ENCODE peak calls at places on chromosomes 13 and 19, in six cellular contexts. One of them, this sample, is unnamed.

GRCh38 chr19:18171605-18172327 is 1.8 kb upstream of the IFI30 start:
- DNase-seq in left cardiac atrium: no peak
- DNase-seq in activated CD4-positive, alpha-beta memory T cell treated with anti-CD3 and anti-CD28 coated beads for 36 hours: no peak
- DNase-seq in AG09319: no peak
- DNase-seq in nucleus accumbens: no peak
- DNase-seq in pancreas: no peak
- DNase-seq in this sample: no peak

GRCh38 chr19:32653626-32653968 is 21.4 kb downstream of the ANKRD27 start:
- DNase-seq in left cardiac atrium: no peak
- DNase-seq in activated CD4-positive, alpha-beta memory T cell treated with anti-CD3 and anti-CD28 coated beads for 36 hours: no peak
- DNase-seq in AG09319: no peak
- DNase-seq in nucleus accumbens: no peak
- DNase-seq in pancreas: no peak
- DNase-seq in this sample: no peak

GRCh38 chr19:4295972-4296771 is 6.0 kb downstream of the TMIGD2 start:
- DNase-seq in left cardiac atrium: no peak
- DNase-seq in activated CD4-positive, alpha-beta memory T cell treated with anti-CD3 and anti-CD28 coated beads for 36 hours: no peak
- DNase-seq in AG09319: no peak
- DNase-seq in nucleus accumbens: peak
- DNase-seq in pancreas: no peak
- DNase-seq in this sample: no peak

GRCh38 chr13:113592571-113592970 is 8.0 kb downstream of the TFDP1 start:
- DNase-seq in left cardiac atrium: no peak
- DNase-seq in activated CD4-positive, alpha-beta memory T cell treated with anti-CD3 and anti-CD28 coated beads for 36 hours: no peak
- DNase-seq in AG09319: no peak
- DNase-seq in nucleus accumbens: no peak
- DNase-seq in pancreas: no peak
- DNase-seq in this sample: no peak

GRCh38 chr19:50199254-50199545 is 4.2 kb upstream of the MYH14 start:
- DNase-seq in left cardiac atrium: no peak
- DNase-seq in activated CD4-positive, alpha-beta memory T cell treated with anti-CD3 and anti-CD28 coated beads for 36 hours: no peak
- DNase-seq in AG09319: no peak
- DNase-seq in nucleus accumbens: no peak
- DNase-seq in pancreas: no peak
- DNase-seq in this sample: no peak

GRCh38 chr19:5891938-5892771 is 11.4 kb downstream of the NDUFA11 start:
- DNase-seq in left cardiac atrium: peak
- DNase-seq in activated CD4-positive, alpha-beta memory T cell treated with anti-CD3 and anti-CD28 coated beads for 36 hours: peak
- DNase-seq in AG09319: no peak
- DNase-seq in nucleus accumbens: no peak
- DNase-seq in pancreas: peak
- DNase-seq in this sample: no peak

GRCh38 chr13:48121733-48122132 is 26.8 kb upstream of the MED4 start:
- DNase-seq in left cardiac atrium: no peak
- DNase-seq in activated CD4-positive, alpha-beta memory T cell treated with anti-CD3 and anti-CD28 coated beads for 36 hours: no peak
- DNase-seq in AG09319: no peak
- DNase-seq in nucleus accumbens: no peak
- DNase-seq in pancreas: no peak
- DNase-seq in this sample: no peak

GRCh38 chr13:71866173-71867091 is 572 bp downstream of the DACH1 start:
- DNase-seq in left cardiac atrium: peak
- DNase-seq in activated CD4-positive, alpha-beta memory T cell treated with anti-CD3 and anti-CD28 coated beads for 36 hours: peak
- DNase-seq in AG09319: no peak
- DNase-seq in nucleus accumbens: no peak
- DNase-seq in pancreas: peak
- DNase-seq in this sample: no peak

GRCh38 chr13:44271915-44272341 is 101.7 kb upstream of the SERP2 start:
- DNase-seq in left cardiac atrium: no peak
- DNase-seq in activated CD4-positive, alpha-beta memory T cell treated with anti-CD3 and anti-CD28 coated beads for 36 hours: no peak
- DNase-seq in AG09319: no peak
- DNase-seq in nucleus accumbens: peak
- DNase-seq in pancreas: no peak
- DNase-seq in this sample: no peak

GRCh38 chr13:20942938-20943518 is 40.5 kb upstream of the XPO4 start:
- DNase-seq in left cardiac atrium: no peak
- DNase-seq in activated CD4-positive, alpha-beta memory T cell treated with anti-CD3 and anti-CD28 coated beads for 36 hours: no peak
- DNase-seq in AG09319: no peak
- DNase-seq in nucleus accumbens: no peak
- DNase-seq in pancreas: no peak
- DNase-seq in this sample: no peak

GRCh38 chr13:76715043-76715442 is 171.2 kb downstream of the KCTD12 start:
- DNase-seq in left cardiac atrium: no peak
- DNase-seq in activated CD4-positive, alpha-beta memory T cell treated with anti-CD3 and anti-CD28 coated beads for 36 hours: no peak
- DNase-seq in AG09319: no peak
- DNase-seq in nucleus accumbens: no peak
- DNase-seq in pancreas: no peak
- DNase-seq in this sample: no peak

GRCh38 chr13:27034678-27035111 is 136.9 kb downstream of the USP12 start:
- DNase-seq in left cardiac atrium: no peak
- DNase-seq in activated CD4-positive, alpha-beta memory T cell treated with anti-CD3 and anti-CD28 coated beads for 36 hours: no peak
- DNase-seq in AG09319: no peak
- DNase-seq in nucleus accumbens: no peak
- DNase-seq in pancreas: no peak
- DNase-seq in this sample: no peak

GRCh38 chr19:7868671-7869452 is 5.3 kb downstream of the PRR36 start:
- DNase-seq in left cardiac atrium: peak
- DNase-seq in activated CD4-positive, alpha-beta memory T cell treated with anti-CD3 and anti-CD28 coated beads for 36 hours: peak
- DNase-seq in AG09319: no peak
- DNase-seq in nucleus accumbens: peak
- DNase-seq in pancreas: peak
- DNase-seq in this sample: peak

GRCh38 chr13:40518481-40518882 is 148.0 kb downstream of the FOXO1 start:
- DNase-seq in left cardiac atrium: no peak
- DNase-seq in activated CD4-positive, alpha-beta memory T cell treated with anti-CD3 and anti-CD28 coated beads for 36 hours: peak
- DNase-seq in AG09319: no peak
- DNase-seq in nucleus accumbens: no peak
- DNase-seq in pancreas: no peak
- DNase-seq in this sample: no peak

GRCh38 chr13:22648325-22648758 is 532.4 kb upstream of the SGCG start:
- DNase-seq in left cardiac atrium: no peak
- DNase-seq in activated CD4-positive, alpha-beta memory T cell treated with anti-CD3 and anti-CD28 coated beads for 36 hours: no peak
- DNase-seq in AG09319: no peak
- DNase-seq in nucleus accumbens: no peak
- DNase-seq in pancreas: no peak
- DNase-seq in this sample: no peak

GRCh38 chr19:28686741-28687140 is 526.2 kb downstream of the UQCRFS1 start:
- DNase-seq in left cardiac atrium: no peak
- DNase-seq in activated CD4-positive, alpha-beta memory T cell treated with anti-CD3 and anti-CD28 coated beads for 36 hours: no peak
- DNase-seq in AG09319: no peak
- DNase-seq in nucleus accumbens: no peak
- DNase-seq in pancreas: no peak
- DNase-seq in this sample: no peak

GRCh38 chr13:111925146-111925875 is 141.6 kb upstream of the SOX1 start:
- DNase-seq in left cardiac atrium: no peak
- DNase-seq in activated CD4-positive, alpha-beta memory T cell treated with anti-CD3 and anti-CD28 coated beads for 36 hours: no peak
- DNase-seq in AG09319: no peak
- DNase-seq in nucleus accumbens: no peak
- DNase-seq in pancreas: no peak
- DNase-seq in this sample: no peak

GRCh38 chr19:50777830-50778303 is 7.6 kb downstream of the GPR32 start:
- DNase-seq in left cardiac atrium: no peak
- DNase-seq in activated CD4-positive, alpha-beta memory T cell treated with anti-CD3 and anti-CD28 coated beads for 36 hours: no peak
- DNase-seq in AG09319: no peak
- DNase-seq in nucleus accumbens: peak
- DNase-seq in pancreas: no peak
- DNase-seq in this sample: no peak

GRCh38 chr13:35729926-35730627 is 253.6 kb upstream of the MAB21L1 start:
- DNase-seq in left cardiac atrium: peak
- DNase-seq in activated CD4-positive, alpha-beta memory T cell treated with anti-CD3 and anti-CD28 coated beads for 36 hours: no peak
- DNase-seq in AG09319: no peak
- DNase-seq in nucleus accumbens: no peak
- DNase-seq in pancreas: no peak
- DNase-seq in this sample: no peak